ENCODE peak calls at places on chromosomes 12 and 14, in four cellular contexts. One of them, this sample, is unnamed.

GRCh38 chr12:46373303-46374182 is 970 bp upstream of the SLC38A2 start:
- DNase-seq in SK-N-SH: peak
- DNase-seq in HepG2: peak
- DNase-seq in K562: peak
- DNase-seq in this sample: no peak

GRCh38 chr14:76050797-76051392 is 65.3 kb downstream of the IFT43 start:
- DNase-seq in K562: peak
- DNase-seq in HepG2: peak
- DNase-seq in SK-N-SH: peak
- DNase-seq in this sample: peak

GRCh38 chr14:94559638-94560290 is 1.5 kb upstream of the SERPINA4 start:
- DNase-seq in K562: no peak
- DNase-seq in HepG2: no peak
- DNase-seq in SK-N-SH: no peak
- DNase-seq in this sample: no peak

GRCh38 chr14:61459229-61459628 is 137.8 kb downstream of the PRKCH start:
- DNase-seq in HepG2: no peak
- DNase-seq in K562: no peak
- DNase-seq in SK-N-SH: no peak
- DNase-seq in this sample: no peak

GRCh38 chr12:56150563-56150962 is 1.8 kb upstream of the MYL6B start:
- DNase-seq in K562: no peak
- DNase-seq in SK-N-SH: no peak
- DNase-seq in HepG2: no peak
- DNase-seq in this sample: no peak

GRCh38 chr12:19978193-19978592 is 390.1 kb upstream of the PDE3A start:
- DNase-seq in K562: no peak
- DNase-seq in SK-N-SH: no peak
- DNase-seq in HepG2: no peak
- DNase-seq in this sample: no peak

GRCh38 chr12:121331268-121331667 is 20.9 kb downstream of the ANAPC5 start:
- DNase-seq in HepG2: no peak
- DNase-seq in K562: no peak
- DNase-seq in SK-N-SH: no peak
- DNase-seq in this sample: no peak

GRCh38 chr12:89884365-89884915 is 175.8 kb upstream of the ATP2B1 start:
- DNase-seq in K562: no peak
- DNase-seq in HepG2: no peak
- DNase-seq in SK-N-SH: no peak
- DNase-seq in this sample: no peak

GRCh38 chr12:46831335-46832083 is 5.7 kb upstream of the SLC38A4 start:
- DNase-seq in SK-N-SH: peak
- DNase-seq in K562: no peak
- DNase-seq in HepG2: no peak
- DNase-seq in this sample: no peak

GRCh38 chr12:71546322-71546861 is 106.8 kb downstream of the LGR5 start:
- DNase-seq in HepG2: no peak
- DNase-seq in SK-N-SH: no peak
- DNase-seq in K562: no peak
- DNase-seq in this sample: no peak

GRCh38 chr14:93733646-93734045 is 54.6 kb downstream of the PRIMA1 start:
- DNase-seq in HepG2: no peak
- DNase-seq in SK-N-SH: peak
- DNase-seq in K562: no peak
- DNase-seq in this sample: no peak

GRCh38 chr14:69713127-69713800 is 53.7 kb upstream of the SRSF5 start:
- DNase-seq in SK-N-SH: no peak
- DNase-seq in HepG2: no peak
- DNase-seq in K562: no peak
- DNase-seq in this sample: no peak

GRCh38 chr12:77003961-77004360 is 61.4 kb downstream of the E2F7 start:
- DNase-seq in K562: no peak
- DNase-seq in HepG2: no peak
- DNase-seq in SK-N-SH: no peak
- DNase-seq in this sample: no peak

GRCh38 chr14:68365228-68365627 is 427.6 kb downstream of the ZFP36L1 start:
- DNase-seq in SK-N-SH: no peak
- DNase-seq in HepG2: no peak
- DNase-seq in K562: no peak
- DNase-seq in this sample: no peak

GRCh38 chr12:30595742-30596141 is 99.9 kb downstream of the IPO8 start:
- DNase-seq in HepG2: no peak
- DNase-seq in SK-N-SH: no peak
- DNase-seq in K562: no peak
- DNase-seq in this sample: no peak

GRCh38 chr12:3559601-3560294 is 68.7 kb downstream of the PRMT8 start:
- DNase-seq in HepG2: no peak
- DNase-seq in K562: no peak
- DNase-seq in SK-N-SH: no peak
- DNase-seq in this sample: no peak
- TF ChIP-seq ZBTB33 in HepG2: no peak
- TF ChIP-seq ZBTB33 in K562: no peak
- TF ChIP-seq ZBTB33 in SK-N-SH: no peak
- TF ChIP-seq ZBTB33 in this sample: no peak

DNA sequence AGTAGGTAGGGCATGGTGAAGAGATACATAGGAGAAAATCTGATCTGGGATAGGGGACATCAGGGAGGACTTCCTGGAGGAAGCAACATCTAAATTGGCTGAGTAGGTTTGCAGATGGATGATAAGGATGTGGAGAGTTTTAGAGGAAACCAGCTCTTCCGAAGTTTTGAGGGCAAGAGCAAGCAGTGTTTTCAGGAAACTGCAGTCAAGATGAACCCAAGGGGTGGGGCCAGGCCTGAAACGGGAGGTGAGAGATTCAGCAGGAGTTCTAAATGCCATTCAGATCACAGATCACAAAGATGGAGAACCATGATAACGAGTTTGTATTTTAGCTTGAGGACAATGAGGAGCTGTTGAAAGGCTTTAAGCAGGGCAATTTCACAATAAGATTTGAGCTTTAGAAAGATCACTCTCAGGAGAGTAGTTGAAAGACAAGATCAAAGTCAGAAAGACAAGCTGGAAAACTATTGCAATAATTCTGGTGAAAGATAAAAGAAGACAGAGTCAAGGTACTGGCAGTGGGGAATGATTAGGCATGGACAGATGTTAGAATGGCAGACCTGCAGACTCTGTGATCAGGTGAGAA is 70.1 kb upstream of the PLXNC1 start:
- DNase-seq in K562: no peak
- DNase-seq in HepG2: peak
- DNase-seq in SK-N-SH: no peak
- DNase-seq in this sample: no peak
- TF ChIP-seq MXI1 in K562: no peak
- TF ChIP-seq MXI1 in HepG2: no peak
- TF ChIP-seq MXI1 in SK-N-SH: no peak
- TF ChIP-seq MXI1 in this sample: no peak

DNA sequence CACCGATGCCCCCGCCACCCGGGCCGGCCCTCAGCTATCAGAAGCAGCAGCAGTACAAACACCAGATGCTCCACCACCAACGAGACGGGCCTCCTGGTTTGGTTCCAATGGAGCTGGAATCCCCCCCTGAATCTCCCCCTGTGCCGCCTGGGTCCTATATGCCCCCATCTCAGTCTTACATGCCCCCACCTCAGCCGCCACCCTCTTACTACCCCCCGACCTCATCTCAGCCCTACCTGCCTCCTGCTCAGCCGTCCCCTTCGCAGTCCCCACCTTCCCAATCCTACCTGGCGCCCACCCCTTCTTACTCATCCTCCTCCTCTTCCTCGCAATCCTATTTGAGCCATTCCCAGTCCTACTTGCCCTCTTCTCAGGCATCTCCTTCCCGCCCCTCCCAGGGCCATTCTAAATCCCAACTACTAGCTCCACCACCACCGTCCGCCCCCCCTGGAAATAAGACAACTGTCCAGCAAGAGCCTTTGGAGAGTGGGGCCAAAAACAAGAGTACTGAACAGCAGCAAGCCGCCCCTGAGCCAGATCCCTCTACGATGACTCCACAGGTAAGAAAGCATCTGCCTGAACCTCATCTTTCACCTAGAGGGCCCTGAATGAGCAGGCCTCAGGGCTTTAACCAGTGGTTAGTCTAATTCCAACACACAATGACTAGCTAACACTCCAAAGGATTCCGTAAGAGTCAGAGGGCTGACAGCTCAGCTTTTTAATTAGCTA is 851 bp downstream of the YLPM1 start:
- DNase-seq in K562: peak
- DNase-seq in SK-N-SH: peak
- DNase-seq in HepG2: no peak
- DNase-seq in this sample: no peak
- TF ChIP-seq ZBTB33 in K562: no peak
- TF ChIP-seq ZBTB33 in SK-N-SH: no peak
- TF ChIP-seq ZBTB33 in HepG2: no peak
- TF ChIP-seq ZBTB33 in this sample: no peak

GRCh38 chr12:80714055-80714454 is 2.7 kb upstream of the MYF5 start:
- DNase-seq in K562: no peak
- DNase-seq in HepG2: no peak
- DNase-seq in SK-N-SH: no peak
- DNase-seq in this sample: no peak
- TF ChIP-seq MXI1 in K562: no peak
- TF ChIP-seq MXI1 in HepG2: no peak
- TF ChIP-seq MXI1 in SK-N-SH: no peak
- TF ChIP-seq MXI1 in this sample: no peak

GRCh38 chr12:131527092-131527491 is 183.8 kb upstream of the SFSWAP start:
- DNase-seq in HepG2: no peak
- DNase-seq in K562: no peak
- DNase-seq in SK-N-SH: no peak
- DNase-seq in this sample: no peak

GRCh38 chr12:131527736-131528135 is 183.2 kb upstream of the SFSWAP start:
- DNase-seq in SK-N-SH: no peak
- DNase-seq in K562: no peak
- DNase-seq in HepG2: no peak
- DNase-seq in this sample: no peak

GRCh38 chr12:131529196-131530040 is 181.5 kb upstream of the SFSWAP start:
- DNase-seq in SK-N-SH: no peak
- DNase-seq in K562: peak
- DNase-seq in HepG2: no peak
- DNase-seq in this sample: no peak

GRCh38 chr12:131528144-131528543 is 182.7 kb upstream of the SFSWAP start:
- DNase-seq in SK-N-SH: no peak
- DNase-seq in HepG2: no peak
- DNase-seq in K562: no peak
- DNase-seq in this sample: no peak

DNA sequence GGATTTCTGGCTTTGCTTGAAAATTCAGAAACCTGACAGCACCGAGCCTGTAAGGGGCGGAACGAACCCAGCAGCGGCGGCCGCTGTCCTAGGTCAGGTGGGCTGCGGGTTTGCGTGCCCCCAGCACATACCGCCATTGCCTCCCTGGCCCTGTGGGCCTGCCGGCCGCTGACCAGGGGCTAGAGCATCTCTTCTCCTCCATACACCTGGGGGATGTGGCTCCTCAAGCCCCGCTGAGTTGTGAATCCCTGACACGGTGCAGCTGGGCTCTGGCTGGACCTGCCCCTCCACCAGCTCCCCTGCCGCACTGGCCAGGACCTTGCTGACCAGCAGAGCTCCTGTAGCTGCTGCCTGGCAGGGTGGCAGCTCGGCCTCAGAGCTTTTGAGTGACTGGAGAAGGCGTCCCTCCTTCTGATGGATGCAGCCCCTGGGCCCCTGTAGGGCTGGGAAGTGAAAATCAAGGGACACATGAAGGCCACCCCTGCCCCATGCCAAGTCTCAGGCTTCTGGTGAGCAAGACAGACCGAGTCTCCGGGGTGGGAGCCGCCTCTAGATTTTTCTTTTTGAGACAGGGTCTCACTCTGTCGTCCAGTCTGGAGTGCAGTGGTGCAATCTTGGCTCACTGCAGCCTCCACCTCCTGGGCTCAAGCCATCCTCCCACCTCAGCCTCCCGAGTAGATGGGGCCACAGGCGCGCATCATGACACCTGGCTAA is 184.9 kb upstream of the SFSWAP start:
- DNase-seq in K562: no peak
- DNase-seq in SK-N-SH: no peak
- DNase-seq in HepG2: no peak
- DNase-seq in this sample: no peak
- TF ChIP-seq ZBTB33 in K562: no peak
- TF ChIP-seq ZBTB33 in SK-N-SH: no peak
- TF ChIP-seq ZBTB33 in HepG2: no peak
- TF ChIP-seq ZBTB33 in this sample: no peak

GRCh38 chr14:58814476-58814875 is 176.7 kb downstream of the DACT1 start:
- DNase-seq in K562: no peak
- DNase-seq in SK-N-SH: no peak
- DNase-seq in HepG2: no peak
- DNase-seq in this sample: no peak
- TF ChIP-seq MXI1 in K562: no peak
- TF ChIP-seq MXI1 in SK-N-SH: no peak
- TF ChIP-seq MXI1 in HepG2: no peak
- TF ChIP-seq MXI1 in this sample: no peak

GRCh38 chr12:48999371-49000131 is at the start of gene DDN:
- DNase-seq in HepG2: no peak
- DNase-seq in SK-N-SH: peak
- DNase-seq in K562: peak
- DNase-seq in this sample: no peak

GRCh38 chr12:48997719-48998496 is 1.3 kb downstream of the DDN start:
- DNase-seq in HepG2: no peak
- DNase-seq in SK-N-SH: peak
- DNase-seq in K562: peak
- DNase-seq in this sample: no peak

GRCh38 chr12:48995061-48995879 is 3.9 kb downstream of the DDN start:
- DNase-seq in SK-N-SH: peak
- DNase-seq in K562: peak
- DNase-seq in HepG2: peak
- DNase-seq in this sample: no peak

GRCh38 chr12:48998497-48999353 is 450 bp downstream of the DDN start:
- DNase-seq in HepG2: no peak
- DNase-seq in SK-N-SH: peak
- DNase-seq in K562: peak
- DNase-seq in this sample: no peak

DNA sequence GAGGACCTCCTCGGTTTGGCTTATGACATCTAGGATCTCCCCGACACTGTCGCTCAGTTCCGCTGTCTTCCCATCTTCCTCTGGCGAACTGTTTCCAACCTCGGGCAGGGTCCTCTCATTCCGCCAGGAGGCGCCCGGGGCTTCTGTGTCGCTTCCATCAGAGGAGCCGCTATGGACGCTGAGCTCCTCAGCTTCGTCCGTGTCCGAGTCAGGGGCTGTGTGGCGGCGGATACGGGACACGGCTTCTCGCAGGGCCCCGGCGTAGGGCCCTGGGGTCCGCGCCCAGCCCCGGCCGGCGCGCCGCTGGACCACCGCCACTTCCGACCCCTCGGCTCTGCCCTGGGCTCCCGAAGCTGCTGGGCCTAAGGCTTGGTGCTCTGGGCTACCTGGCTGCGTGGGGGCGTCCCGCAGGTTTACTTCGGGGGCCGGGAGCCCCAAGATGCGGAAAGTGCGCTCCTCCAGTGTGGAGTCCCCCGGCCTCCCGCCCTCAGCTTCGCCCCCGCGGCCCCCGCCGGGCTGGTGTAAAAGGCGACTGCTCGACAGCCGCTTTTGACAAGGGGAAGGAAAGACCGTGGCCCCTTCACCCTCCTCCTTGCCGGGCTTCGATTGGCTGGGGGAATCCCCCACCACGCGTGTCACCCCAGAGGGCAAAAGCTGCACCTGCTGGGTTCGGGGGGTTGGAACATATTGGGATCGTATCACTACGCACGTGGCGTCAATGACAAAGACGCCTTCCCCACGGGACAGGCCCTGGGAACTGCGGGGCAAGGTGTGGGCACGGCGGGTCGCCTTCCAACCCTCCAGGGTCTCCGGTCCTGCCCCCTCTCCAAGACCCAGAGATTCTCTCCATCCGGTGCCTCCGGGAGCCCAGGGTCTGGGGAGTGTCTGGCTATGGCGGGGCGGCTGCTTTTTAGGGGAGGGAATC is 2.1 kb downstream of the DDN start:
- DNase-seq in HepG2: peak
- DNase-seq in SK-N-SH: peak
- DNase-seq in K562: peak
- DNase-seq in this sample: no peak
- TF ChIP-seq ZBTB33 in HepG2: peak
- TF ChIP-seq ZBTB33 in SK-N-SH: no peak
- TF ChIP-seq ZBTB33 in K562: peak
- TF ChIP-seq ZBTB33 in this sample: no peak